ENCODE peak calls at places on chromosomes 13 and 19, in five cellular contexts. S, L, J, B and P are unnamed samples.

GRCh38 chr19:29667941-29668340 is 2.7 kb downstream of the PLEKHF1 start:
- DNase-seq in S (peak; percentile 60), L (no peak), J (no peak), B (no peak), P (peak; percentile 74)

GRCh38 chr13:76803831-76804230 is 82.4 kb downstream of the KCTD12 start:
- DNase-seq in S (no peak), L (no peak), J (peak; percentile 43), B (no peak), P (no peak)

GRCh38 chr13:38686635-38687245 is at the start of gene FREM2:
- DNase-seq in S (peak; percentile 68), L (no peak), J (peak; percentile 25), B (no peak), P (no peak)

GRCh38 chr19:52453324-52454094 is at the start of gene ZNF578:
- DNase-seq in S (peak; percentile 85), L (peak; percentile 89), J (peak; percentile 91), B (peak; percentile 84), P (no peak)

GRCh38 chr19:33062902-33063301 is 1.8 kb downstream of the RHPN2 start:
- DNase-seq in S (no peak), L (no peak), J (no peak), B (no peak), P (no peak)

GRCh38 chr13:74452176-74452575 is 318.0 kb upstream of the KLF12 start:
- DNase-seq in S (no peak), L (peak; percentile 68), J (no peak), B (no peak), P (no peak)

GRCh38 chr19:37906868-37907734 is at the start of gene SIPA1L3:
- DNase-seq in S (peak; percentile 95), L (peak; percentile 96), J (peak; percentile 97), B (peak; percentile 93), P (peak; percentile 98)

GRCh38 chr19:14479985-14480694 is 5.0 kb upstream of the PTGER1 start:
- DNase-seq in S (no peak), L (peak; percentile 41), J (no peak), B (no peak), P (peak; percentile 65)

GRCh38 chr13:112185466-112185865 is 118.5 kb downstream of the SOX1 start:
- DNase-seq in S (no peak), L (no peak), J (no peak), B (no peak), P (no peak)

GRCh38 chr13:31540316-31540715 is 199.0 kb upstream of the RXFP2 start:
- DNase-seq in S (no peak), L (no peak), J (no peak), B (no peak), P (no peak)

GRCh38 chr13:102220681-102221228 is 181.1 kb downstream of the FGF14 start:
- DNase-seq in S (no peak), L (no peak), J (no peak), B (no peak), P (no peak)

GRCh38 chr19:17846146-17846545 is 1.6 kb downstream of the JAK3 start:
- DNase-seq in S (no peak), L (no peak), J (no peak), B (no peak), P (peak; percentile 41)

GRCh38 chr13:49314344-49314882 is 66.7 kb downstream of the CDADC1 start:
- DNase-seq in S (no peak), L (no peak), J (no peak), B (peak; percentile 60), P (no peak)

GRCh38 chr13:52650731-52651130 is 1.9 kb upstream of the SUGT1 start:
- DNase-seq in S (no peak), L (no peak), J (no peak), B (no peak), P (no peak)

GRCh38 chr19:5360003-5360820 is 19.6 kb upstream of the PTPRS start:
- DNase-seq in S (no peak), L (no peak), J (no peak), B (peak; percentile 31), P (no peak)

GRCh38 chr13:101455863-101456262 is 3.4 kb downstream of the ITGBL1 start:
- DNase-seq in S (no peak), L (peak; percentile 84), J (no peak), B (peak; percentile 94), P (no peak)

GRCh38 chr19:33434886-33435705 is 61.6 kb downstream of the CEBPG start:
- DNase-seq in S (peak; percentile 64), L (peak; percentile 18), J (peak; percentile 4), B (peak; percentile 20), P (no peak)

GRCh38 chr19:46631481-46631880 is 4.5 kb downstream of the GNG8 start:
- DNase-seq in S (peak; percentile 88), L (peak; percentile 55), J (peak; percentile 57), B (peak; percentile 71), P (no peak)

GRCh38 chr13:47188802-47189201 is 291.9 kb upstream of the HTR2A start:
- DNase-seq in S (no peak), L (peak; percentile 67), J (no peak), B (peak; percentile 91), P (peak; percentile 14)

GRCh38 chr19:55091955-55092354 is 16.3 kb downstream of the EPS8L1 start:
- DNase-seq in S (no peak), L (no peak), J (peak; percentile 24), B (no peak), P (no peak)

GRCh38 chr19:23855676-23856075 is 59.0 kb upstream of the ZNF726 start:
- DNase-seq in S (no peak), L (no peak), J (no peak), B (no peak), P (no peak)

GRCh38 chr19:1749373-1750342 is 3.6 kb upstream of the ONECUT3 start:
- DNase-seq in S (no peak), L (no peak), J (no peak), B (no peak), P (no peak)

GRCh38 chr19:50430888-50431342 is 1.8 kb upstream of the MYBPC2 start:
- DNase-seq in S (no peak), L (no peak), J (no peak), B (no peak), P (no peak)

GRCh38 chr13:78032132-78032531 is 113.5 kb upstream of the EDNRB start:
- DNase-seq in S (no peak), L (no peak), J (no peak), B (no peak), P (no peak)

GRCh38 chr19:13102666-13103584 is at the start of gene LYL1:
- DNase-seq in S (peak; percentile 83), L (peak; percentile 77), J (peak; percentile 94), B (no peak), P (peak; percentile 80)

GRCh38 chr19:13102416-13102665 is 317 bp downstream of the LYL1 start:
- DNase-seq in S (no peak), L (no peak), J (no peak), B (peak; percentile 40), P (no peak)

GRCh38 chr19:13100871-13101589 is 1.6 kb downstream of the LYL1 start:
- DNase-seq in S (no peak), L (no peak), J (peak; percentile 32), B (no peak), P (no peak)

GRCh38 chr19:13100031-13100588 is 2.5 kb downstream of the LYL1 start:
- DNase-seq in S (no peak), L (no peak), J (peak; percentile 28), B (peak; percentile 60), P (peak; percentile 92)

DNA sequence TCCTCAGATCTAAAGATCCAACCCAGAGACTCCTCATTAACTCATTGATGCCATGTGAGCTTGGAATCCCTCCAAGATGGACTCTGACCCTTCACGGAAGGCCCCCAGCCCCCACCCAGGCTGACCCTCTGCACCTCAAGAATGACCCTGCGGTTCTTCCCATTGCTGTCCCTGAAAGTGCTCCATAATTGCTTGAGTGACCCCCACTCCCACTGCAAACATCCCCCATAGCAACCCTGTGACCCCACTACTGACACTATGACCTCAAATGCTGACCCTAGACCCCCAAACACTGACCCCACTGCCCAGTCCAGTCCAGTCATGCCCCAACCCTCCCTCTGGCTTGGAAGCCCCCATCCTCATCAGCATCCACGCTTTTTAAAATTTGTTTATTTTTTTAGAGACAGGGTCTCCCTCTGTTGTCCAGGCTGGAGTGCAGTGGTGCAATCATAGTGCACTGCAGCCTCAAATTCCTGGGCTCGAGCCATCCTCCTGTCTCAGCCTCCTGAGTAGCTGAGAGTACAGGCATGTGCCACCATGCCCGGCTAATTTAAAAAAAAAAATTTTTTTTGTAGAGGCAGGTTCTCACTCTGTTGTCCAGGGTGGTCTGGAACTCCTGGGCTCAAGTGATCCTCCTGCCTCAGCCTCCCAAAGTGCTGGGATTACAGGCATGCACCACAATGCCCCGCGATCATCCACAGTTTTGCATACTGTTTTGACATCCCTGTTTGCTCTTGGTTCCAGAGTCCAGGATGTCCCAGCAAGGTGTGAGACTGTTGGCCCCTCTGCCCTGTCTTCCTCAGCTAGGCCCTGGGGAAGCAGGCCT is 855 bp downstream of the LYL1 start:
- DNase-seq in S (no peak), L (no peak), J (no peak), B (no peak), P (no peak)
- H3K4me3 ChIP-seq in S (peak overlapping the region; percentile 18), L (peak overlapping the region; percentile 27), J (peak overlapping the region; percentile 41), B (no peak overlapping the region), P (peak overlapping the region; percentile 53)

GRCh38 chr13:45473627-45474026 is 8.9 kb downstream of the COG3 start:
- DNase-seq in S (no peak), L (no peak), J (no peak), B (no peak), P (peak; percentile 36)
- TF ChIP-seq CTCF in S (no peak), L (peak; percentile 26), J (peak; percentile 10), B (no peak), P (peak; percentile 16)

DNA sequence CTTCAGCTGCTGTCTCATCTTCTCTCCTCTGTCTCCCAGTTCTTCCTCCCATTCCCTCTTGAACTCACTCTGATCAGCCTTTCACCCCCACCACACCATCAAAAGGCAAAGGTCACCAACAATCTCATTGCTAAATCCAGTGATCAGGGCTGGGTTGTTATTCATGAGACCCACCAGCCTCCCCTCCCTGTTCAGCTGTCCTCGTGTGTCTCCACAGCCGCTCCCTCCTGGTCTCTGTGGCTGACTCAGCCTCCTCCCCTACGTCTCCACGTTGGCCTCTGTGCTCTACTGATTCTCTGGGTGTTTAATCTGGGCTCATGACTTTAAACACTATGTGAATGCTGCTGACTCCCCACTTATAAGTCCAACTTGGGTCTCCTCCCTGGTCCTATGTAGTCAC is 38.9 kb downstream of the PARP4 start:
- DNase-seq in S (no peak), L (no peak), J (no peak), B (no peak), P (no peak)
- H3K4me3 ChIP-seq in S (no peak overlapping the region), L (no peak overlapping the region), J (no peak overlapping the region), B (no peak overlapping the region), P (no peak overlapping the region)

GRCh38 chr13:29458419-29458818 is 137.1 kb downstream of the SLC7A1 start:
- DNase-seq in S (no peak), L (no peak), J (no peak), B (no peak), P (no peak)

GRCh38 chr13:29454931-29455481 is 140.5 kb downstream of the SLC7A1 start:
- DNase-seq in S (no peak), L (peak; percentile 14), J (no peak), B (peak; percentile 37), P (peak; percentile 41)

GRCh38 chr13:29456419-29456818 is 139.1 kb downstream of the SLC7A1 start:
- DNase-seq in S (no peak), L (no peak), J (no peak), B (no peak), P (no peak)

GRCh38 chr13:29459818-29460335 is 135.6 kb downstream of the SLC7A1 start:
- DNase-seq in S (no peak), L (no peak), J (no peak), B (no peak), P (no peak)

DNA sequence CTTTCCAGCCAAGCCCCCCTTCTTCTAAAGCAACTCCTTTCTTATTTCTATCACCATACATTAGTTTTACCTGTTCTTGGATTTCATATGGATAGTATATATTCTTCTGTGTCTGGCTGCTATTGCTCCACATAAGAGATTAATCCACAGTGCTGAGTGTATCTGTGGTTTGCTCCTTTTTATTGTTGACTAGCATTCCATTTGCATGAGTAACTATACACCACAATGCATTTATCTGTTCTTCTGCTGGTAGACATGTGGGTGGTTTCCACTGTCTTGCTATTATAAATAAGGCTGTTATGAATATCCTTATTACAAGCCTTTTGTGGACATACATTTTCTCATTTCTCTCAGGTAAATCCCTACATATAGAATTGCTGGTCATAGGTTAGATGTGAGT is 138.2 kb downstream of the SLC7A1 start:
- DNase-seq in S (no peak), L (peak; percentile 85), J (no peak), B (peak; percentile 92), P (no peak)
- TF ChIP-seq CTCF in S (no peak), L (no peak), J (no peak), B (no peak), P (no peak)